ENCODE peak calls at places on chromosome 10, in four cellular contexts. H, U, O and I are unnamed samples.

GRCh38 chr10:78543749-78544446 is 510.2 kb downstream of the RPS24 start:
- DNase-seq in H (peak; percentile 86), O (peak; percentile 92), U (no peak), I (peak; percentile 95)

GRCh38 chr10:100014129-100014762 is 4.5 kb upstream of the DNMBP start:
- DNase-seq in U (no peak), O (no peak), H (no peak), I (no peak)

GRCh38 chr10:121405953-121406352 is 192.3 kb downstream of the FGFR2 start:
- DNase-seq in H (no peak), U (no peak), O (no peak), I (no peak)

GRCh38 chr10:129704225-129704624 is 237.2 kb downstream of the MGMT start:
- DNase-seq in H (no peak), O (no peak), U (no peak), I (no peak)

GRCh38 chr10:72889391-72889831 is 4.1 kb upstream of the OIT3 start:
- DNase-seq in H (no peak), U (no peak), O (peak; percentile 47), I (peak; percentile 28)

GRCh38 chr10:14052926-14053325 is 277.8 kb downstream of the FRMD4A start:
- DNase-seq in O (no peak), H (no peak), U (no peak), I (no peak)

GRCh38 chr10:71396084-71396713 is 521 bp upstream of the CDH23 start:
- DNase-seq in U (no peak), H (peak; percentile 85), O (peak; percentile 49), I (peak; percentile 11)

GRCh38 chr10:3655528-3655927 is 129.5 kb downstream of the KLF6 start:
- DNase-seq in U (no peak), H (no peak), O (no peak), I (no peak)

GRCh38 chr10:116774728-116775151 is 32.4 kb upstream of the HSPA12A start:
- DNase-seq in H (no peak), U (no peak), O (no peak), I (no peak)

DNA sequence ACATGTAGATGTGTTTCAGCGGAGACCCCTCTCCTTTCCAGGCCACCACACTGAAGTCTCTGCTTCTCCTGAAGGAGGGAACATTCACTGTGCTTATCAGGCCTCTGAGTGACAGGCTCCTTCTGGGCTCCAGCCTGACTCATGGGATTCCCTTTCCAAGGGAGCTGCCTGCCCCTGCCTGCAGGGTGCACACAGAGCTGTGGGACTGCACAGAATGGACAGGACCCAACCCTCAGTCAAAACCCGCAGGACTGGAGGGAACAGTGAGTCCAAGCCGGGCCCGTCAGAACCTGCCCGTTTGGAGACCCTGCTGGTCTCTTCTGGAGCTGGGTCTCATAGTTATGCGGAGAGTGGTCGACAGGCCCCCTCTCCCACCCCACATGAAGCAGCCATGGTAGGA is 32.6 kb downstream of the PLAC9 start:
- DNase-seq in O (peak; percentile 61), H (no peak), U (no peak), I (no peak)
- TF ChIP-seq CTCF in O (peak; percentile 47), H (no peak), U (no peak), I (peak; percentile 25)

GRCh38 chr10:86583983-86584382 is 62.4 kb upstream of the WAPL start:
- DNase-seq in H (no peak), O (no peak), U (no peak), I (no peak)
- TF ChIP-seq CTCF in H (no peak), O (peak; percentile 31), U (peak; percentile 30), I (no peak)

GRCh38 chr10:123891147-123892011 is at the start of gene CPXM2:
- DNase-seq in H (no peak), U (no peak), O (no peak), I (no peak)

GRCh38 chr10:123901621-123902020 is 10.0 kb upstream of the CPXM2 start:
- DNase-seq in O (no peak), U (peak; percentile 27), H (no peak), I (no peak)

GRCh38 chr10:123893651-123894050 is 2.0 kb upstream of the CPXM2 start:
- DNase-seq in O (no peak), U (no peak), H (no peak), I (no peak)

GRCh38 chr10:123896217-123896927 is 4.8 kb upstream of the CPXM2 start:
- DNase-seq in O (no peak), U (no peak), H (no peak), I (no peak)

GRCh38 chr10:123897146-123897545 is 5.5 kb upstream of the CPXM2 start:
- DNase-seq in H (no peak), U (no peak), O (no peak), I (no peak)
- TF ChIP-seq CTCF in H (no peak), U (peak; percentile 37), O (no peak), I (no peak)

GRCh38 chr10:85600744-85601081 is 765.9 kb downstream of the GRID1 start:
- DNase-seq in H (no peak), U (no peak), O (no peak), I (no peak)

GRCh38 chr10:85599081-85599480 is 767.5 kb downstream of the GRID1 start:
- DNase-seq in U (no peak), O (no peak), H (no peak), I (no peak)

GRCh38 chr10:85598646-85599045 is 767.9 kb downstream of the GRID1 start:
- DNase-seq in U (no peak), H (no peak), O (no peak), I (no peak)

GRCh38 chr10:85601526-85601925 is 765.1 kb downstream of the GRID1 start:
- DNase-seq in H (no peak), U (no peak), O (no peak), I (no peak)

DNA sequence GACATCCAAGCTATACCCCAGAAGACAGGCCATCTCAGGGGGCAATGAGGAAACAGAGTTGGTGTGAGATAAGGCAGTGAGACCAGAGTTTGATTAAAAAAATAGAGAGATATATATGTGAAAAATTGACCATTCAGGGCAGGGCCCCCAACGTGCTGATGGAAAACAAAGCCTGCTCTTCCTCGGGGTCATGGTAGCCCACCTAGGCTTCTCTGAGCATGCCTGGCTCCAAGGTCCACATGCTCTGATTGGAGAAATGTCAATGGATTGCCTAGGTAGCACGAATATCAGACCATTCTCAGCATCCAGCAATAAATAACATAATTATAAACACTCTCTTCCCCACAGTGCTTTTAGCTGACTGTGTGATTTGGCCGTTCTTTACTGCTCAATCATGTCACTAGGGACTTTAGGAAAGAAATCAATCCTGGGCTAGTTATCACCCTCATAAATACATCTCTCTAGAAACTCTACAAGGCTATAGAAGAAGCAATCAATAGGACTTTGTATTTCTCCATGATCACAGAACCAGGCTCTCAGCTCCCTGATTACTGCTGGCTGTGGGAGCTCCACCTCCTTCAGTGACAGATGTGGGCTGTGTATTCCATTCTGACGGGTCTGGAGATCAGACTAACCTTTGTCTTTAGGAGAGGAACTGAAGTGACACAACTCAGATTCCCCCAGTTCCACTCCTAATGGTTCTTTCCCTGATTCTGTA is 766.4 kb downstream of the GRID1 start:
- DNase-seq in H (no peak), U (no peak), O (no peak), I (no peak)
- TF ChIP-seq CTCF in H (no peak), U (no peak), O (no peak), I (no peak)

GRCh38 chr10:76779163-76779820 is 858.3 kb downstream of the KCNMA1 start:
- DNase-seq in H (no peak), U (no peak), O (peak; percentile 44), I (peak; percentile 84)
- TF ChIP-seq CTCF in H (no peak), U (no peak), O (peak; percentile 28), I (peak; percentile 36)

GRCh38 chr10:52566471-52567246 is 205.9 kb downstream of the MBL2 start:
- DNase-seq in O (peak; percentile 86), H (no peak), U (peak; percentile 35), I (peak; percentile 76)
- TF ChIP-seq CTCF in O (peak; percentile 70), H (no peak), U (peak; percentile 75), I (peak; percentile 56)